ENCODE peak calls at places on chromosomes 3 and 15, in four cellular contexts. F is choroid plexus epithelial cell, P is thyroid gland, U is cardiac fibroblast. W is an unnamed sample.

GRCh38 chr3:53158700-53159414 is 2.2 kb upstream of the PRKCD start:
- DNase-seq in F (no peak), P (no peak), U (no peak), W (no peak)

GRCh38 chr15:63190993-63191392 is 1.6 kb downstream of the RAB8B start:
- DNase-seq in F (no peak), P (no peak), U (peak), W (no peak)

GRCh38 chr3:140206196-140207040 is 271.4 kb downstream of the CLSTN2 start:
- DNase-seq in F (peak), P (no peak), U (peak), W (peak)

GRCh38 chr3:125219261-125219701 is 6.7 kb upstream of the SLC12A8 start:
- DNase-seq in F (no peak), P (peak), U (no peak), W (no peak)

GRCh38 chr3:50623840-50624474 is 7.0 kb downstream of the MAPKAPK3 start:
- DNase-seq in F (no peak), P (no peak), U (no peak), W (no peak)

GRCh38 chr15:85694086-85694485 is 100.6 kb downstream of the KLHL25 start:
- DNase-seq in F (no peak), P (peak), U (no peak), W (peak)

GRCh38 chr15:84859143-84859542 is 25.3 kb upstream of the SLC28A1 start:
- DNase-seq in F (no peak), P (no peak), U (no peak), W (no peak)

GRCh38 chr3:50078622-50079021 is 10.1 kb upstream of the RBM5 start:
- DNase-seq in F (peak), P (no peak), U (peak), W (no peak)

GRCh38 chr3:136021798-136022197 is 56.3 kb downstream of the PPP2R3A start:
- DNase-seq in F (no peak), P (no peak), U (peak), W (no peak)

GRCh38 chr15:51848811-51849210 is 19.4 kb downstream of the TMOD3 start:
- DNase-seq in F (no peak), P (no peak), U (no peak), W (no peak)

GRCh38 chr3:110174908-110175307 is 837.6 kb upstream of the DPPA4 start:
- DNase-seq in F (peak), P (no peak), U (peak), W (no peak)

GRCh38 chr15:63481105-63481810 is 23.1 kb upstream of the USP3 start:
- DNase-seq in F (peak), P (no peak), U (peak), W (no peak)

GRCh38 chr3:129577925-129578742 is 28.3 kb downstream of the PLXND1 start:
- DNase-seq in F (no peak), P (no peak), U (no peak), W (no peak)

GRCh38 chr3:95029644-95030043 is 966.8 kb downstream of the NSUN3 start:
- DNase-seq in F (no peak), P (no peak), U (no peak), W (no peak)

GRCh38 chr3:73442152-73442551 is 182.6 kb downstream of the PDZRN3 start:
- DNase-seq in F (no peak), P (no peak), U (no peak), W (no peak)

GRCh38 chr3:44661189-44661588 is 12.7 kb downstream of the ZNF35 start:
- DNase-seq in F (no peak), P (no peak), U (no peak), W (no peak)

GRCh38 chr15:100220058-100220728 is 121.6 kb downstream of the ADAMTS17 start:
- DNase-seq in F (no peak), P (no peak), U (no peak), W (no peak)

GRCh38 chr3:126341755-126342150 is 15.5 kb downstream of the KLF15 start:
- DNase-seq in F (no peak), P (no peak), U (no peak), W (peak)

GRCh38 chr3:128702391-128702790 is 23.6 kb upstream of the RAB7A start:
- DNase-seq in F (no peak), P (no peak), U (no peak), W (no peak)

GRCh38 chr15:85562824-85563223 is 182.4 kb downstream of the AKAP13 start:
- DNase-seq in F (no peak), P (no peak), U (no peak), W (no peak)

GRCh38 chr3:88412346-88412745 is 262.6 kb downstream of the C3orf38 start:
- DNase-seq in F (peak), P (no peak), U (no peak), W (no peak)

GRCh38 chr3:69094467-69095205 is 9.9 kb downstream of the ARL6IP5 start:
- DNase-seq in F (peak), P (no peak), U (peak), W (no peak)

GRCh38 chr3:138774529-138775253 is 60.0 kb downstream of the PIK3CB start:
- DNase-seq in F (peak), P (peak), U (peak), W (peak)

GRCh38 chr3:133535971-133536634 is 37.4 kb upstream of the CDV3 start:
- DNase-seq in F (peak), P (peak), U (peak), W (peak)

GRCh38 chr3:115986555-115987207 is 363.4 kb downstream of the GAP43 start:
- DNase-seq in F (peak), P (no peak), U (peak), W (no peak)

GRCh38 chr3:15753056-15753710 is 44.6 kb downstream of the ANKRD28 start:
- DNase-seq in F (no peak), P (peak), U (no peak), W (peak)

GRCh38 chr3:56042326-56042951 is 425.8 kb downstream of the ERC2 start:
- DNase-seq in F (peak), P (no peak), U (peak), W (no peak)

GRCh38 chr15:26971303-26972018 is 480 bp downstream of the GABRG3 start:
- DNase-seq in F (no peak), P (peak), U (no peak), W (no peak)

GRCh38 chr3:106820726-106821362 is 556.4 kb upstream of the CCDC54 start:
- DNase-seq in F (no peak), P (no peak), U (no peak), W (no peak)

GRCh38 chr3:170809021-170809974 is 60.7 kb downstream of the RPL22L1 start:
- DNase-seq in F (peak), P (peak), U (peak), W (peak)

GRCh38 chr15:79195802-79196201 is 86.7 kb upstream of the ANKRD34C start:
- DNase-seq in F (no peak), P (no peak), U (no peak), W (no peak)

GRCh38 chr15:71152542-71152941 is 37.3 kb downstream of the THSD4 start:
- DNase-seq in F (no peak), P (peak), U (no peak), W (no peak)

GRCh38 chr15:35751421-35752133 is 205.6 kb upstream of the DPH6 start:
- DNase-seq in F (peak), P (peak), U (peak), W (peak)

GRCh38 chr3:101873619-101874018 is 24.3 kb downstream of the NFKBIZ start:
- DNase-seq in F (peak), P (no peak), U (peak), W (no peak)

GRCh38 chr15:82045179-82045891 is 483 bp downstream of the MEX3B start:
- DNase-seq in F (peak), P (peak), U (peak), W (peak)

GRCh38 chr3:48240000-48240710 is 749 bp upstream of the ZNF589 start:
- DNase-seq in F (no peak), P (no peak), U (no peak), W (peak)

GRCh38 chr3:45966371-45966780 is 23.1 kb downstream of the CXCR6 start:
- DNase-seq in F (no peak), P (peak), U (no peak), W (no peak)

GRCh38 chr15:73368301-73369072 is at the start of gene HCN4:
- DNase-seq in F (no peak), P (no peak), U (no peak), W (peak)

GRCh38 chr3:8571256-8571655 is 69.6 kb downstream of the LMCD1 start:
- DNase-seq in F (no peak), P (no peak), U (no peak), W (no peak)

GRCh38 chr3:13213911-13214846 is 140.9 kb upstream of the IQSEC1 start:
- DNase-seq in F (no peak), P (no peak), U (no peak), W (no peak)

DNA sequence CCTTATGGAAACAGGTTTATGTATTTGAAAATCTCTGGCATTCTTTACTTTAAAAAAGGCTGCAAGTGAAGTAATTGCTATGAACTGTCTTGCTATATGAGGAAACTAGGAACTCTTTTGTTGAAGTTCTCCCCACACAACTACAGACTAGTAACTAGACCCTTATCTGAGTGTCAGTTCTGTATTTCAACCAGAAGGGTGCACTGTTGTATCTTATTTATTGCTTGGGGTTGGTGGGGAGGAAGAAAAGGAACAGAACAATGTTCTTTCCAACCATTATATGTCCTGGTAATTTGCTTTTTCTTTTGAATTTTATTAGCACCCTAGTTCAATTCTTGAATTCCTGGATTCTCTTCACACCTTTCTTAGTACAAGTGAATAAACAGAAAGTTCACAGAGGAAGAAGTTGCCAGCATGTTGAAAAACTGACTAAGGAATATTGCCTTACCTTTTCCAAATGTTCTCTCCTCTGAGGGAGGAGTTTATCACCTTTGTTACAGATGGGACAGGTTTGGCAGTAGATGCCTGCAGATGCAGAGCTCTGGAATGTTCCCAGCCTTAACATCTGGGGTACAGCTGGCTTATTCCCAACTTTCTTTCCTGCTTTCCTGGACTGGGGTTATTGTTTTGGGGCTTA is 162.4 kb upstream of the CFAP20DC start:
- DNase-seq in F (peak), P (no peak), U (peak), W (no peak)
- TF ChIP-seq CTCF in F (peak), P (peak), U (peak), W (peak)

GRCh38 chr3:112087746-112088145 is 1.6 kb downstream of the C3orf52 start:
- DNase-seq in F (no peak), P (no peak), U (no peak), W (no peak)

GRCh38 chr3:112084980-112085697 is 1.1 kb upstream of the C3orf52 start:
- DNase-seq in F (no peak), P (no peak), U (no peak), W (no peak)

GRCh38 chr3:112086018-112086854 is at the start of gene C3orf52:
- DNase-seq in F (peak), P (peak), U (peak), W (peak)

GRCh38 chr3:112088944-112089343 is 2.8 kb downstream of the C3orf52 start:
- DNase-seq in F (no peak), P (no peak), U (no peak), W (no peak)

GRCh38 chr3:112086857-112087524 is 802 bp downstream of the C3orf52 start:
- DNase-seq in F (peak), P (no peak), U (peak), W (no peak)
- H3K4me3 ChIP-seq in F (peak), P (peak), U (peak), W (peak)

GRCh38 chr3:159250961-159251360 is 449.1 kb downstream of the MFSD1 start:
- DNase-seq in F (no peak), P (no peak), U (no peak), W (no peak)
- TF ChIP-seq CTCF in F (no peak), P (no peak), U (no peak), W (no peak)

GRCh38 chr3:184015381-184016019 is 2.2 kb downstream of the ABCC5 start:
- DNase-seq in F (no peak), P (no peak), U (no peak), W (peak)
- H3K4me3 ChIP-seq in F (no peak), P (no peak), U (no peak), W (no peak)

DNA sequence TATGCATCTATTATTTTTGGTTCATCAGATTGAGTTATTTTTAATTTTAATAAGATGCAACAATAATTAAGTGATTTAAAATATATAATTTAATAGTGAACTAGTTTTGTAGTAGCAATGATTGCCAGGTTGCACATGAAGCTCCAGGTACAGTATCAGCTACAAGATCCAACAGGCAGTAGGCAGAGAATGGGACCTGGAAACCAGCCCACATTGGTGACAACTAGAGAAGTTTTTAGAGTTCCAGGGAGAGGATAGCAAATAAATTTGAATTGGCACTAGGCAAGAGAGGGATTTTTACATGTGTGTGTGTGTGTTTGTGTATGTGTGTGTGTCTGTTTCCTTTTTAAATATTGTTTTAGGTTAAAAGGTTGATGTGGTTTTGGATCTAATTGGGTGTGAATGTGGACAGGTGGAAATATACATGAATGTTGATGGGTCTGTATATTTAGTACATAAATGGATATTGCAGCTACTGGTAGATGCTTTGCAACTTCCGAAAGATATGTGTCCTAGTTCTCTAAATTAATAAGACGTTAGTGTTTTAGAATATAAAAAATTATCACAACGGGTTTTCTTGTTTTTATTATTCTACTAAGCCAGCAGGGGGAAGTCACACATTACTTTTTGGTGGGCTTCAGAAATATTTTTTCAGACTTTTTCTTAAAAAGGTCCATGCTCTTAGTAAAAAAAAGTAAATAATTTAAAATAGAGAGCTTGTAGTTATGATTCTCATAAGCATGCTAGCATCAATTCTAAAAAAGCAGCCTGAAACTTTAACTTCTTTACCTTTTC is 110.1 kb upstream of the GBE1 start:
- DNase-seq in F (peak), P (no peak), U (no peak), W (no peak)
- TF ChIP-seq CTCF in F (peak), P (no peak), U (peak), W (peak)

DNA sequence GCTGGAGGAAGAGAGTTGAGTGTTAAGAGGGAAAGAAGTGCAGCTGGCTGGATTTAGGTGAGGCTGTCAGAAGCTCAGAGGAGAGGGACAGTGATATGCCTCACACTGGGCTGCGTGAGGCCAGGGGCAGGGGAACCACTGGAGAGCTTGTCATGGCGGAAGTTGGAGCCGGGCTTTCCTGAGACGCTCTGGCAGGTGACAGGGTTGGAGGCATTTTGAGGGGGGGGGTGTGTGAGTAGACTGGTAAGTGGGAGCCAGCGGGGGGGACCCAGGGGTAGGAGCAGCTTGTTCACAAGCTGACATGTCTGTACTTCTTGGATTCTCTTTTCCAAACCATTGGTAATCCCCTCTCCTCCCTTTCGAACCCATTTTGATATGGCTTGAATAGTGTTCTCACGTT is 331.5 kb upstream of the RGMA start:
- DNase-seq in F (no peak), P (no peak), U (no peak), W (no peak)
- H3K4me3 ChIP-seq in F (no peak), P (no peak), U (no peak), W (no peak)

GRCh38 chr15:32053717-32054116 is 23.4 kb downstream of the CHRNA7 start:
- DNase-seq in F (no peak), P (no peak), U (no peak), W (no peak)
- TF ChIP-seq CTCF in F (no peak), P (no peak), U (no peak), W (no peak)